ENCODE peak calls at places on chromosomes 5 and 9, in four cellular contexts. A is K562, Z is HepG2, J is GM12878. M is an unnamed sample.

GRCh38 chr9:135330307-135330631 is 149.3 kb upstream of the PPP1R26 start:
- DNase-seq in A (no peak), Z (no peak), J (no peak), M (no peak)

GRCh38 chr5:173291722-173292658 is 36.2 kb downstream of the STC2 start:
- DNase-seq in A (no peak), Z (no peak), J (peak; percentile 37), M (no peak)

GRCh38 chr5:80481019-80481893 is 6.6 kb upstream of the FAM151B start:
- DNase-seq in A (peak; percentile 51), Z (peak; percentile 67), J (peak; percentile 27), M (peak; percentile 44)

GRCh38 chr9:96649620-96650323 is 5.3 kb downstream of the PRXL2C start:
- DNase-seq in A (no peak), Z (no peak), J (no peak), M (no peak)

GRCh38 chr5:135343417-135343816 is 55.6 kb downstream of the MACROH2A1 start:
- DNase-seq in A (no peak), Z (no peak), J (no peak), M (no peak)

GRCh38 chr5:72154076-72154756 is 46.9 kb downstream of the MAP1B start:
- DNase-seq in A (no peak), Z (no peak), J (no peak), M (no peak)

GRCh38 chr5:42718591-42718990 is 38.0 kb upstream of the CCDC152 start:
- DNase-seq in A (no peak), Z (no peak), J (peak; percentile 32), M (no peak)

GRCh38 chr5:72041643-72042042 is 65.6 kb upstream of the MAP1B start:
- DNase-seq in A (no peak), Z (no peak), J (no peak), M (no peak)

GRCh38 chr9:78325343-78325742 is 28.4 kb downstream of the PSAT1 start:
- DNase-seq in A (peak; percentile 61), Z (no peak), J (no peak), M (no peak)

GRCh38 chr9:10366171-10366779 is 246.5 kb downstream of the PTPRD start:
- DNase-seq in A (no peak), Z (peak; percentile 32), J (peak; percentile 13), M (peak; percentile 2)

GRCh38 chr9:36492849-36493248 is 79.8 kb upstream of the MELK start:
- DNase-seq in A (no peak), Z (no peak), J (no peak), M (no peak)

GRCh38 chr5:172643392-172643871 is 2.4 kb downstream of the NEURL1B start:
- DNase-seq in A (no peak), Z (no peak), J (no peak), M (no peak)

GRCh38 chr5:171316258-171317121 is 7.4 kb downstream of the TLX3 start:
- DNase-seq in A (no peak), Z (no peak), J (no peak), M (no peak)

GRCh38 chr9:124654431-124654830 is 116.7 kb downstream of the NR6A1 start:
- DNase-seq in A (no peak), Z (no peak), J (no peak), M (no peak)

GRCh38 chr5:30765227-30765626 is 428.3 kb upstream of the CDH6 start:
- DNase-seq in A (no peak), Z (no peak), J (no peak), M (no peak)

GRCh38 chr9:137064027-137064879 is 6.1 kb downstream of the SAPCD2 start:
- DNase-seq in A (no peak), Z (peak; percentile 41), J (no peak), M (peak; percentile 64)

GRCh38 chr9:83505282-83505681 is 32.9 kb downstream of the FRMD3 start:
- DNase-seq in A (no peak), Z (peak; percentile 20), J (no peak), M (no peak)
- TF ChIP-seq ESRRA in A (no peak), Z (no peak), J (no peak), M (no peak)

DNA sequence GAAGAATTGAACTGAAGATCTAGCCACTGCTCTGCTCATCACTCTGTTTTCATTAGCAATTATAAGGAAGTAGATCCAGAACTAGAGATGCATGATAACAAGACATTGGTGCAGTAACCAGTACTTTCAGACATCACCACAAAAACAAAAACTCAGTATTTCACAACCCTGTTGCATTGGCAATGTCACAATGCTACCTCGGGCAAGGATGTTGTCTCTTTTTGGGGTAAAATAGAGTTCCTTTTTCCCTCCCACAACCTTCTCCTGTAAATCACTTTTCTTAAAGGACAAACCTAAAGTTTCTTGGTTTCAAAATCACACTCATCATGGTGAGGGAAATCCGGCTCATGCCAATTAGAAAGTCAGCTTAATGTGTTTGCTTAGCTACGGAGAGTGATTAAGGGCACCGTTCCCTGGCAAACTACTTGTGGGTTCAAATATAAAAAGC is 420.1 kb upstream of the MEF2C start:
- DNase-seq in A (no peak), Z (no peak), J (peak; percentile 84), M (no peak)
- TF ChIP-seq MYC in A (no peak), Z (no peak), J (no peak), M (no peak)

GRCh38 chr5:176952531-176953193 is 53.5 kb upstream of the HK3 start:
- DNase-seq in A (no peak), Z (peak; percentile 7), J (no peak), M (no peak)

GRCh38 chr5:176956756-176957155 is 49.8 kb downstream of the UIMC1 start:
- DNase-seq in A (no peak), Z (no peak), J (no peak), M (no peak)

GRCh38 chr5:176948458-176948857 is 49.3 kb upstream of the HK3 start:
- DNase-seq in A (no peak), Z (no peak), J (no peak), M (no peak)

GRCh38 chr5:176955895-176956294 is 50.7 kb downstream of the UIMC1 start:
- DNase-seq in A (no peak), Z (no peak), J (no peak), M (no peak)

GRCh38 chr5:176954050-176954449 is 52.5 kb downstream of the UIMC1 start:
- DNase-seq in A (no peak), Z (no peak), J (no peak), M (no peak)
- TF ChIP-seq RFX5 in A (no peak), Z (no peak), J (no peak), M (no peak)

GRCh38 chr5:77957081-77957480 is 180.9 kb upstream of the TBCA start:
- DNase-seq in A (no peak), Z (no peak), J (no peak), M (no peak)

GRCh38 chr5:77957516-77957915 is 181.4 kb upstream of the TBCA start:
- DNase-seq in A (no peak), Z (no peak), J (no peak), M (no peak)

GRCh38 chr5:77960305-77960704 is 184.2 kb upstream of the TBCA start:
- DNase-seq in A (no peak), Z (no peak), J (no peak), M (no peak)

GRCh38 chr5:77958642-77959315 is 182.6 kb upstream of the TBCA start:
- DNase-seq in A (no peak), Z (no peak), J (no peak), M (no peak)

DNA sequence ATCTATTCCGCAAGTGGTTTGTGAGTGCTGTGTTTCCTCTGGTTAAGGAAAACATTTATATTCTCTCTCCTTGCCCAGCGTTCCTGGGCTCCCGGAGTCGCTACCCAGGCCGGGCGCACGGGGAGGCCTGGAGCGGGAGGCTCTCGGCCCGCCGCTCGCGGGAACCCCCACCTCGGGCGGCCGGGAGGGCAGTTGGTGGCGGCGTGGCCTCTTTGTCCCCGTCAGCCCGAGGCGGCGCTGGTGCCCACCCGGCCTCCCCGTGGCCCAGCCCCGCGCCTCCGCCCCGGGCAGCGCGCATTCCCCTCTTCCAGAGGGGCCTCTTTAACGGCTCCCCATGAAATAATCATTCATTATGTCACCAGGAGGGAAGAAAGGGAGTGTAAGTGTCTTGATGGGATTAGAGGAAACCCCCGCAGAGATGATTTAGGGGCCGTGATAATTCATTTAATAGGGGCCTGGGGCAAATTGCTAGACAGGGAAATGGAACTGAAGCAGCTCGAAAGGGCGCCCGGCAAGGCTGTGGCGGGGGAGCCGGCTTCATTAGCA is 181.9 kb upstream of the TBCA start:
- DNase-seq in A (no peak), Z (no peak), J (no peak), M (no peak)
- TF ChIP-seq ESRRA in A (no peak), Z (no peak), J (no peak), M (no peak)

DNA sequence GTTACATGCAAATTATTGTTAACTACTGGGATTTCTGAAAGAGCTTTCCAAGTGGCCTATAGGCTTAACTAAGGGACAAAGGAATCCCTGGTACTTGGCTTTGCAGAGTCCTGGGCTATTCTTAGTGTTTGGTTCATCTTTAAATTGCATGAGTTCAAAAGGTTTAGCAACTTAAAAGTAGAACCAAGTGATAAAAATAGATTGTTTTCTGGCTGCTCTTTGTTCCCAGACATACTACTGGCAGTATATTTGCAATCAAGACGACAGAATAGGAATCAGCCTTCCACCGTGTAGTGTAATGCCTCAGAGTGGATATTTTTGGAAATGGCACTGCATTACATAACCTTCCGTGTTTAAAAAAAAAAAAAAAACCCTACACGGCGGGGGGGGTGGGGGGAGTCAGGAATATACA is 1.0 kb downstream of the NREP start:
- DNase-seq in A (no peak), Z (no peak), J (no peak), M (no peak)
- TF ChIP-seq MYC in A (no peak), Z (no peak), J (no peak), M (no peak)

DNA sequence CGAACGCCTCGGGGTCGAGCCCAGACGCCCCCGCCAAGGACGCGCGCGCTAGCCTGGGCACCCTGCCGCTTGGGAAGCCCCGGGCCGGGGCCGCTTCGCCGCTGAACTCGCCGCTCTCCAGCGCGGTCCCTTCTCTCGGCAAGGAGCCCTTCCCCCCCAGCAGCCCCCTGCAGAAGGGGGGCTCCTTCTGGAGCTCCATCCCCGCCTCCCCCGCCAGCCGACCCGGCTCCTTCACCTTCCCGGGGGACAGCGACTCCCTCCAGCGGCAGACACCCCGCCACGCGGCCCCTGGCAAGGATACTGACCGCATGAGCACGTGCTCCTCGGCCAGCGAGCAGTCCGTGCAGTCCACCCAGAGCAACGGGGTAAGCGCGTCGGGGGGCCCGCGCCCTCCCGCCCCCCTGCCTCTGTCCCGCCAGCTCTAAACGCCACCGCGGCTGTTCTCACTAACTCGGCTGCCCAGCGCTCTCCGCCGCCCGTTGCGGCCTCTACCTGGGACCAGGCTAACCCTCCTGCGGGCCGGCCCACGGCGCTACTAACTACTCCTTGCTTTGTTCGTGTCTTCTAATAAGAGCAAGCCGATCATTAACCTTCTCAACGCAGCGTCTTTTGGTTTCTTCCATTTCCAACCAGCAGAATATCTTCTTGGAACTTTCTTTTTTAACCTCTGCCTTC is 93.6 kb upstream of the OTULINL start:
- DNase-seq in A (no peak), Z (no peak), J (no peak), M (no peak)
- TF ChIP-seq RFX5 in A (no peak), Z (no peak), J (no peak), M (no peak)

GRCh38 chr5:39169081-39169480 is 50.3 kb downstream of the FYB1 start:
- DNase-seq in A (no peak), Z (no peak), J (no peak), M (no peak)
- TF ChIP-seq ESRRA in A (no peak), Z (no peak), J (no peak), M (no peak)

GRCh38 chr5:98175474-98175873 is 598.0 kb upstream of the RGMB start:
- DNase-seq in A (no peak), Z (no peak), J (no peak), M (no peak)

GRCh38 chr5:98168862-98169261 is 604.6 kb upstream of the RGMB start:
- DNase-seq in A (no peak), Z (no peak), J (no peak), M (no peak)

GRCh38 chr5:98170994-98171393 is 602.5 kb upstream of the RGMB start:
- DNase-seq in A (no peak), Z (no peak), J (no peak), M (no peak)

GRCh38 chr5:98173334-98173733 is 600.1 kb upstream of the RGMB start:
- DNase-seq in A (no peak), Z (no peak), J (no peak), M (no peak)
- TF ChIP-seq MYC in A (no peak), Z (no peak), J (no peak), M (no peak)

M was measured in A549.